ENCODE peak calls at places on chromosomes 16 and 17, in six cellular contexts. I, V, D, B, M and H are unnamed samples.

GRCh38 chr17:55825213-55825612 is 74.4 kb downstream of the PCTP start:
- DNase-seq in I (no peak), V (no peak), D (no peak), B (no peak), M (no peak), H (peak; percentile 13)

GRCh38 chr16:66914541-66914940 is 4.1 kb downstream of the CDH16 start:
- DNase-seq in I (no peak), V (no peak), D (no peak), B (no peak), M (no peak), H (no peak)

GRCh38 chr17:16215965-16216316 is 607 bp upstream of the NCOR1 start:
- DNase-seq in I (no peak), V (peak; percentile 72), D (peak; percentile 37), B (peak; percentile 68), M (no peak), H (no peak)

GRCh38 chr17:28038802-28039600 is 3.5 kb upstream of the NLK start:
- DNase-seq in I (peak; percentile 17), V (no peak), D (peak; percentile 43), B (no peak), M (no peak), H (no peak)

GRCh38 chr17:28347261-28347891 is 10.0 kb downstream of the POLDIP2 start:
- DNase-seq in I (peak; percentile 95), V (no peak), D (peak; percentile 90), B (no peak), M (no peak), H (peak; percentile 63)

GRCh38 chr17:20791626-20792025 is 212.1 kb downstream of the CDRT15L2 start:
- DNase-seq in I (no peak), V (no peak), D (no peak), B (no peak), M (no peak), H (no peak)

GRCh38 chr17:33142703-33143299 is 150.3 kb downstream of the ASIC2 start:
- DNase-seq in I (no peak), V (peak; percentile 27), D (no peak), B (peak; percentile 64), M (no peak), H (peak; percentile 4)

GRCh38 chr17:69335018-69335417 is 8.1 kb upstream of the ABCA5 start:
- DNase-seq in I (peak; percentile 8), V (no peak), D (peak; percentile 2), B (no peak), M (no peak), H (no peak)

GRCh38 chr17:78951967-78952551 is 26.9 kb upstream of the TIMP2 start:
- DNase-seq in I (no peak), V (no peak), D (no peak), B (peak; percentile 46), M (no peak), H (no peak)

GRCh38 chr16:80113876-80114574 is 426.8 kb upstream of the DYNLRB2 start:
- DNase-seq in I (no peak), V (no peak), D (no peak), B (no peak), M (no peak), H (no peak)

GRCh38 chr17:70913086-70913485 is 743.8 kb downstream of the KCNJ2 start:
- DNase-seq in I (no peak), V (no peak), D (no peak), B (no peak), M (no peak), H (no peak)

GRCh38 chr17:45225051-45225700 is 3.5 kb downstream of the FMNL1 start:
- DNase-seq in I (no peak), V (no peak), D (no peak), B (peak; percentile 8), M (no peak), H (no peak)

GRCh38 chr17:81534157-81535006 is 6.2 kb downstream of the FSCN2 start:
- DNase-seq in I (no peak), V (no peak), D (no peak), B (peak; percentile 21), M (no peak), H (no peak)

GRCh38 chr16:62280556-62280955 is 244.3 kb upstream of the CDH8 start:
- DNase-seq in I (no peak), V (no peak), D (no peak), B (no peak), M (no peak), H (no peak)

GRCh38 chr17:70829876-70830275 is 660.5 kb downstream of the KCNJ2 start:
- DNase-seq in I (no peak), V (no peak), D (no peak), B (no peak), M (no peak), H (no peak)

GRCh38 chr17:82418001-82418986 is at the start of the genes HEXD and OGFOD3:
- DNase-seq in I (peak; percentile 43), V (peak; percentile 83), D (peak; percentile 81), B (peak; percentile 88), M (peak; percentile 66), H (peak; percentile 91)

GRCh38 chr16:4694664-4695451 is 1.5 kb downstream of the NUDT16L1 start:
- DNase-seq in I (peak; percentile 32), V (no peak), D (peak; percentile 27), B (no peak), M (no peak), H (no peak)
- TF ChIP-seq CTCF in I (peak; percentile 60), V (no peak), D (peak; percentile 6), B (no peak), M (no peak), H (no peak)

DNA sequence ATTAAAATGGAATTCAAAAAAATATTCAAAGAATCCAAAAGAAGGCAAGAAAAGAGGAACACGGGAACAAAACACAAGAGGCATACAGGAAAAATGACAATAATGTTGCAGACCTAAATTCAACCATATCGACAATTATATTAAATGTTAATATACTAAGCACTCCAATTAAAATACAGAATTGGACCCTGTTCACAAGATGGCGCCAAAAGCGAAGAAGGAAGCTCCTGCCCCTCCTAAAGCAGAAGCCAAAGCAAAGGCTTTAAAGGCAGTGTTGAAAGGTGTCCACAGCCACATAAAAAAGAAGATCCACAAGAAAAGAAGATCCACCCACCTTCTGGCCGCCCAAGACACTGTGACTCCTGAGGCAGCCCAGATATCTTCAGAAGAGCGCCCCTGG is 6.3 kb upstream of the XAF1 start:
- DNase-seq in I (no peak), V (no peak), D (no peak), B (no peak), M (no peak), H (no peak)
- TF ChIP-seq CTCF in I (peak; percentile 47), V (no peak), D (no peak), B (no peak), M (no peak), H (no peak)

GRCh38 chr16:83717308-83717707 is 90.5 kb upstream of the HSBP1 start:
- DNase-seq in I (no peak), V (no peak), D (no peak), B (no peak), M (no peak), H (no peak)
- TF ChIP-seq CTCF in I (no peak), V (no peak), D (no peak), B (no peak), M (no peak), H (no peak)

GRCh38 chr16:56603589-56603988 is 4.8 kb upstream of the MT2A start:
- DNase-seq in I (peak; percentile 26), V (peak; percentile 53), D (peak; percentile 36), B (peak; percentile 74), M (no peak), H (peak; percentile 66)
- TF ChIP-seq CTCF in I (peak; percentile 68), V (no peak), D (peak; percentile 39), B (peak; percentile 12), M (peak; percentile 71), H (peak; percentile 40)

DNA sequence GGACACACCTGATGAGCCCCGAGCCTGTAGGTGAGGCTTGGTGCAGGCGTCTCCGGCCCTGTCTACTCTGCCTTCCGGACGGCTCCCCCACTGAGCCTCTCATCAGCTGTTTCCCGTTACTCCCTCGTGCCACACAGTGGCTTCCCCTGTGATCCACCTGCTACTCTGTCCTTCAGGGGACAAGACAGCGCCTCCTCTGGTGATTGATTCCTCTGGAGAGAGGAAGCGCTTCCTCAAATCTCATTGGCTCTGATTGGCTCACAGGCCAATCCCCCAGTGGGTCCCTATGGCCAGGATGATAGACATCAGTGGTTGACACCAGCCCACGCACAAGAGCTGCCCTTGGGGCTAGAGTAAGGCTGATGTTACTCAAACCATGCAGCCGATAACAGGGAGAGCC is 24.0 kb downstream of the RNF213 start:
- DNase-seq in I (no peak), V (no peak), D (no peak), B (no peak), M (no peak), H (no peak)
- TF ChIP-seq CTCF in I (peak; percentile 42), V (no peak), D (peak; percentile 3), B (no peak), M (no peak), H (no peak)

DNA sequence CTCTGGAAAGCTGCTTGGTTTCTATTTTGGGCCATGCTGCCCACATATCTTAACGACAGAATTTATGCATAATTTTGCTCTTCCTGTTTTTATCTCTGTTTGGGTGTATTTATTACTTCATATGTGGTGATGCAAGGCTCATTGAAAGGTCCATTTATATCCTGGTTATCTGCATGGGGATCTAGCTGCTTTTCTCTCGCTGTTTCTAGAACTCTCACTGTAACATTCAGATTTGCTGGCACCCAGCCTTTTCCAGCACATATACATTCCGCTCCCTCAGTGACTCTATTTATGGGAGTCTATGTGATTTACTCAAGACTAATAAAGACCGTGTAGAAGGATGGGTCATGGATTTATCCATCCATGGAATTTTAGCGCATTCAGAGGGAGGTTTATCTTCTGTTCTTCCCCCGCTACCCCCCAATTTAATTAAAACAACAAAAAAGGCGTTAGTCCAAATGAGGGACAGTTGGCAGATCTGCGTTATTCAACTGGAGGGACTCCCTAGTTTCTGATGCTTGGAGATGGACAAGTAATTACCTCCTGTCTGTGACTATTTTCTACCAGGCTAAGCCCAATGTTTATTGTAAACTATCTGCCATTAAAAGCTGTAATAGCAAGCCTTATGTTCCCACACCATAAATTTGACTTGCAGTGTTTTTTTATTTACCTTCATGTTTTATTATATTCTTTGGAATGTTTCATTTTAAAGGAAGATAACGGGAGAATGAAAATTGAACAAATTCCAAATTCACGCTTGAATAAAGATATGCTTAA is 19.8 kb upstream of the MARCHF10 start:
- DNase-seq in I (peak; percentile 73), V (no peak), D (no peak), B (no peak), M (no peak), H (no peak)
- TF ChIP-seq CTCF in I (no peak), V (no peak), D (no peak), B (no peak), M (no peak), H (no peak)